ENCODE peak calls at places on chromosomes 3 and 15, in five cellular contexts. G, E, W, X and H are unnamed samples.

GRCh38 chr3:14880486-14881179 is 61.9 kb downstream of the FGD5 start:
- DNase-seq in G (no peak), E (no peak), W (no peak), X (no peak), H (no peak)

GRCh38 chr15:70722266-70723123 is 40.9 kb downstream of the UACA start:
- DNase-seq in G (no peak), E (peak), W (peak), X (no peak), H (no peak)

GRCh38 chr15:100860829-100861510 is 18.7 kb upstream of the ALDH1A3 start:
- DNase-seq in G (no peak), E (no peak), W (no peak), X (no peak), H (no peak)

GRCh38 chr3:45654344-45654934 is 34.8 kb upstream of the SACM1L start:
- DNase-seq in G (no peak), E (no peak), W (no peak), X (no peak), H (no peak)

GRCh38 chr3:60246361-60246760 is 1004.9 kb downstream of the FHIT start:
- DNase-seq in G (no peak), E (no peak), W (no peak), X (no peak), H (no peak)

GRCh38 chr15:41323611-41324010 is 8.8 kb downstream of the OIP5 start:
- DNase-seq in G (no peak), E (no peak), W (no peak), X (no peak), H (no peak)

GRCh38 chr3:42023380-42023779 is 61.5 kb upstream of the ULK4 start:
- DNase-seq in G (no peak), E (no peak), W (no peak), X (no peak), H (no peak)

GRCh38 chr3:26712211-26713026 is 89.8 kb downstream of the LRRC3B start:
- DNase-seq in G (peak), E (peak), W (peak), X (no peak), H (no peak)

GRCh38 chr3:37114251-37115145 is 59.9 kb downstream of the LRRFIP2 start:
- DNase-seq in G (no peak), E (no peak), W (no peak), X (peak), H (no peak)